ENCODE peak calls at places on chromosome 14, in five cellular contexts. H, C, W, O and T are unnamed samples.

GRCh38 chr14:104700747-104701215 is 11.4 kb downstream of the INF2 start:
- DNase-seq in W (no peak), C (no peak), H (no peak), O (no peak), T (no peak)

GRCh38 chr14:31449971-31450610 is 7.2 kb downstream of the DTD2 start:
- DNase-seq in O (peak), W (peak), H (no peak), C (no peak), T (peak)

GRCh38 chr14:96042218-96042930 is 3.2 kb downstream of the C14orf132 start:
- DNase-seq in H (no peak), W (peak), O (no peak), C (no peak), T (peak)

GRCh38 chr14:106556665-106557289 is 1030.4 kb downstream of the TMEM121 start:
- DNase-seq in C (no peak), W (no peak), H (no peak), O (peak), T (no peak)

GRCh38 chr14:84643438-84643837 is 886.5 kb upstream of the FLRT2 start:
- DNase-seq in W (no peak), H (no peak), O (no peak), C (no peak), T (no peak)

GRCh38 chr14:95495538-95496025 is 20.9 kb downstream of the SYNE3 start:
- DNase-seq in C (no peak), W (no peak), H (no peak), O (no peak), T (no peak)

GRCh38 chr14:67359319-67359774 is 257 bp downstream of the ATP6V1D start:
- DNase-seq in O (peak), C (no peak), H (no peak), W (peak), T (peak)

GRCh38 chr14:31465113-31465512 is 7.8 kb upstream of the DTD2 start:
- DNase-seq in C (no peak), H (no peak), O (no peak), W (peak), T (peak)

GRCh38 chr14:38931969-38932652 is 170.9 kb downstream of the SEC23A start:
- DNase-seq in W (no peak), H (no peak), C (peak), O (no peak), T (no peak)
- H3K18ac ChIP-seq in W (no peak), H (no peak), C (peak), O (no peak), T (no peak)

GRCh38 chr14:93055651-93056115 is 60.0 kb downstream of the ITPK1 start:
- DNase-seq in W (no peak), O (no peak), H (no peak), C (no peak), T (no peak)
- H3K4ac ChIP-seq in W (no peak), O (no peak), H (no peak), C (no peak), T (no peak)

DNA sequence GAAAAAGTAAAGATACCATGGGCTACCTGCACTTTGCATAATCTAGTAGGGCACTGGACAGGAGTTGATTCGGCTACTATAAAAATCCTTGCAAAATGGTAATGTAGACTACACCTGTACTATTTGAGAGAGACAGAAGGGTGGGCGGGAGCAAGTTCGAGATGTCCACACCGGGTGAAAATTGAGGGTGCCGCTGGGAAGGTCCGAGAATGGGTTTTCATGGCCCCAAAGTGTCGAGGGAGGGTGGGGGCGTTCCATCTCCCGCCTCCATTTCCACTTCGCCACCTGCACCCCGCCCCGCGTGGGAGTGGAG is 648 bp downstream of the SNX6 start:
- DNase-seq in H (no peak), C (no peak), W (no peak), O (no peak), T (no peak)
- H3K23ac ChIP-seq in H (peak), C (no peak), W (no peak), O (no peak), T (peak)

DNA sequence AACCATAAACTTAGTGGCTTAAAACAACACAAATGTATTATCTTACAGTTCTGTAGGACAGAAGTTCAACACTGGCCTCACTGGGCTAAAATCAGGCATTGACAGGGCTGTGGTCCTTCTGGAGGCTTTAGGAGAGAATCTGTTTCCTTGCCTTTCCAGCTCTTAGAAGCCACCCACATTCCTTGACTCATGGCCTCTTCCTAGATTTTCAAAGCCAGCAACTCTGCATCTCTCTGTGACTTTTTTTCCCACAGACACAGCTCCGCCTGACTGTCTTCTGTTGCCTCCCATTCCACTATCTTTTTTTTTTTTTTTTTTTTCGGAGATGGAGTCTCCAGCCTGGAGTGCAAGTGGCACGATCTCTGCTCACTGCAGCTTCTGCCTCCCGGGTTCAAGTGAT is 11.8 kb upstream of the NFATC4 start:
- DNase-seq in C (no peak), W (no peak), O (no peak), H (no peak), T (no peak)
- H3K18ac ChIP-seq in C (no peak), W (no peak), O (no peak), H (no peak), T (no peak)

GRCh38 chr14:23537351-23538048 is 14.1 kb downstream of the ZFHX2 start:
- DNase-seq in W (peak), C (peak), H (no peak), O (no peak), T (no peak)

GRCh38 chr14:23538785-23539184 is 12.8 kb downstream of the ZFHX2 start:
- DNase-seq in H (no peak), W (peak), O (no peak), C (peak), T (no peak)

GRCh38 chr14:23539867-23540469 is 11.6 kb downstream of the ZFHX2 start:
- DNase-seq in C (no peak), W (no peak), H (no peak), O (no peak), T (no peak)

GRCh38 chr14:23538049-23538718 is 13.4 kb downstream of the ZFHX2 start:
- DNase-seq in O (no peak), C (no peak), W (no peak), H (no peak), T (no peak)

GRCh38 chr14:23539209-23539866 is 12.2 kb downstream of the ZFHX2 start:
- DNase-seq in H (peak), C (peak), W (peak), O (no peak), T (peak)
- H3K4ac ChIP-seq in H (no peak), C (peak), W (no peak), O (no peak), T (no peak)

DNA sequence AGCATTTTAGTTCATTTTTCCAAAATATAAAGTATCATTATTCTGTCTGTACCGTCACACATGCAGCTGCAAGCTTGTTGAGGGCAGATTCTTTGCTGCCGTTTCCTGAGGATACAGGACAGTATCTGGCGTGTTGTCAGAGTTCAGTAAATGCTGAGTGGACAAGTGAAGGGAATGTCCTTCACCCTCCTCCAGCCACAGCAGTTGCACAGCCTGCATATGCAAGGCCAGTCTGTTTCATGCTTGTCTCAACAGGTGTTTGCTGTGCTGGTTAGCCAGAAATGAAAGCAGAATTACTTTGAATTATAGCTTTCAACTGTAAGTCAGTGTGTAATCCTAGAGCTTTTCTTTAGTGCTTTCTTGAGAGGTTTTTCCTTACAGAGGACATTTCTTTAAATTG is 36.5 kb downstream of the TDP1 start:
- DNase-seq in W (no peak), H (no peak), O (no peak), C (no peak), T (no peak)
- H3K23ac ChIP-seq in W (no peak), H (no peak), O (no peak), C (no peak), T (no peak)

DNA sequence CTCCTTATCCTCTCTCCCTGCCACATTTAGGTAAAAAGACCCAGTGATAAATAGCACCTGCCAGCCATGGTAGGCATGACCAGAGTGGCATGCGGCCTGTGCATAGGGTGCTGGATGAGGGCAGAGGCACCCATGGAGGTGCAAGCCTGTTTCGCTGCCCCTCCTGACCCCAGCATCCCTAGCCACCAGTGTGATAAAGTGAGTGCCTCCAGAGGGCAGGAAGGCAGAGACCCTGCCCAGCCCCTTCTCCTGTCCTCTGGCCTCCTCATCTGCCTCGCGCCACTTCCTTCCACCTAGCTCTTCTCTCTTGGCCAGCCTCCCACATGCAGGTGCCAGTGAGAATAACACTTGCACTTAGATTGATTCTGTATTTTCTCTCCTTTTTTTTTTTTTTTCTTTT is 108.3 kb upstream of the FUT8 start:
- DNase-seq in W (no peak), C (no peak), H (no peak), O (no peak), T (no peak)
- H3K18ac ChIP-seq in W (no peak), C (no peak), H (peak), O (no peak), T (no peak)

DNA sequence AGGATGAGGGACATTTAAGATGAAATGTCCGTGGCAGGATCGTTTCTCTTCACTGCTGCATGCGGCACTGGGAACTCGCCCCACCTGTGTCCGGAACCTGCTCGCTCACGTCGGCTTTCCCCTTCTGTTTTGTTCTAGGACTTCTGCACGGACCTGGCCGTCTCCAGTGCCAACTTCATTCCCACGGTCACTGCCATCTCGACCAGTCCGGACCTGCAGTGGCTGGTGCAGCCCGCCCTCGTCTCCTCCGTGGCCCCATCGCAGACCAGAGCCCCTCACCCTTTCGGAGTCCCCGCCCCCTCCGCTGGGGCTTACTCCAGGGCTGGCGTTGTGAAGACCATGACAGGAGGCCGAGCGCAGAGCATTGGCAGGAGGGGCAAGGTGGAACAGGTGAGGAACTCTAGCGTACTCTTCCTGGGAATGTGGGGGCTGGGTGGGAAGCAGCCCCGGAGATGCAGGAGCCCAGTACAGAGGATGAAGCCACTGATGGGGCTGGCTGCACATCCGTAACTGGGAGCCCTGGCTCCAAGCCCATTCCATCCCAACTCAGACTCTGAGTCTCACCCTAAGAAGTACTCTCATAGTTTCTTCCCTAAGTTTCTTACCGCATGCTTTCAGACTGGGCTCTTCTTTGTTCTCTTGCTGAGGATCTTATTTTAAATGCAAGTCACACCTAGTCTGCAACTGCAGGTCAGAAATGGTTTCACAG is 1.3 kb downstream of the FOS start:
- DNase-seq in O (no peak), W (peak), H (no peak), C (peak), T (peak)
- H3K4ac ChIP-seq in O (no peak), W (no peak), H (no peak), C (no peak), T (no peak)

GRCh38 chr14:50862171-50862570 is 9.7 kb upstream of the ABHD12B start:
- DNase-seq in C (no peak), H (no peak), O (no peak), W (peak), T (peak)
- H3K23ac ChIP-seq in C (no peak), H (no peak), O (no peak), W (no peak), T (no peak)

DNA sequence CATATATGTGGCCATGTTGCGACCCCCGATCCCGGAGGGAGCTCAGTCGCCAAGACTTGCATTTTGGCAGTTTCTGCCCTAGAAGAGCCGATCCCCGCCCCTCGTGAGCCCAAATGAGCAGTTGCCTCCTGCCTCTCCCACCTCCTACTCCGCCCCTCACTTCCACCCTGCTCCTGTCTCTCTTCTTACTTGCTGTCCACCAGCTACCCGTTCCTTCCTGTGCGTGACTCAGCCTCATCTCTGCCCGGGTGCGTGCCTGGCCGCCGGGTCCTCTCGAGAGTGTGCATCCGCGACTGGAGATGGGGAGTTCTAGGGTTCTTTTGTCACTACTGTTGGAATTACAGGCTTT is 585 bp downstream of the GPATCH2L start:
- DNase-seq in O (peak), H (peak), W (peak), C (peak), T (peak)
- H3K18ac ChIP-seq in O (peak), H (peak), W (no peak), C (peak), T (peak)